ENCODE peak calls at places on chromosomes 11 and 22, in five cellular contexts. V is HFF-Myc, T is cardiac muscle cell, F is choroid plexus epithelial cell, Q is dorsolateral prefrontal cortex. G is an unnamed sample.

GRCh38 chr11:83185767-83186166 is 7.7 kb upstream of the ANKRD42 start:
- DNase-seq in V (no peak), T (no peak), F (no peak), Q (no peak), G (no peak)

GRCh38 chr11:58770166-58770565 is 38.4 kb upstream of the GLYAT start:
- DNase-seq in V (no peak), T (no peak), F (no peak), Q (no peak), G (no peak)

GRCh38 chr11:62923634-62924411 is 2.7 kb upstream of the CHRM1 start:
- DNase-seq in V (no peak), T (peak; percentile 52), F (no peak), Q (peak; percentile 43), G (peak; percentile 92)

GRCh38 chr11:9473408-9473807 is 12.6 kb downstream of the ZNF143 start:
- DNase-seq in V (no peak), T (no peak), F (no peak), Q (no peak), G (no peak)

GRCh38 chr11:2207212-2207611 is 35.6 kb upstream of the TH start:
- DNase-seq in V (no peak), T (no peak), F (no peak), Q (no peak), G (no peak)

GRCh38 chr11:89613916-89614315 is 96.2 kb upstream of the TRIM77 start:
- DNase-seq in V (no peak), T (no peak), F (no peak), Q (no peak), G (no peak)

GRCh38 chr11:104256525-104256924 is 92.6 kb upstream of the PDGFD start:
- DNase-seq in V (no peak), T (peak; percentile 10), F (peak; percentile 70), Q (no peak), G (no peak)

GRCh38 chr11:8183136-8183535 is 14.3 kb upstream of the RIC3 start:
- DNase-seq in V (no peak), T (no peak), F (peak; percentile 8), Q (no peak), G (no peak)

GRCh38 chr11:119832536-119832935 is 103.5 kb upstream of the NECTIN1 start:
- DNase-seq in V (peak; percentile 81), T (peak; percentile 71), F (peak; percentile 71), Q (no peak), G (no peak)

GRCh38 chr11:34261820-34262219 is 96.0 kb downstream of the ABTB2 start:
- DNase-seq in V (no peak), T (no peak), F (no peak), Q (no peak), G (no peak)

GRCh38 chr22:26949193-26949592 is 291.8 kb downstream of the MIAT start:
- DNase-seq in V (no peak), T (peak; percentile 82), F (peak; percentile 8), Q (no peak), G (no peak)

GRCh38 chr11:78424334-78425270 is 7.0 kb upstream of the GAB2 start:
- DNase-seq in V (no peak), T (no peak), F (peak; percentile 65), Q (no peak), G (no peak)

GRCh38 chr11:19938866-19939265 is 221.4 kb downstream of the DBX1 start:
- DNase-seq in V (no peak), T (no peak), F (no peak), Q (no peak), G (no peak)

GRCh38 chr11:61004037-61004641 is 32.7 kb downstream of the CD6 start:
- DNase-seq in V (no peak), T (no peak), F (peak; percentile 34), Q (no peak), G (peak; percentile 75)

GRCh38 chr11:86069408-86070086 is 663 bp upstream of the PICALM start:
- DNase-seq in V (peak; percentile 92), T (peak; percentile 80), F (peak; percentile 96), Q (no peak), G (peak; percentile 89)

GRCh38 chr11:102869354-102869753 is 5.4 kb downstream of the MMP12 start:
- DNase-seq in V (peak; percentile 30), T (no peak), F (no peak), Q (no peak), G (no peak)

GRCh38 chr11:115207166-115207591 is 297.0 kb downstream of the CADM1 start:
- DNase-seq in V (no peak), T (peak; percentile 49), F (no peak), Q (no peak), G (no peak)

GRCh38 chr11:78647266-78647915 is 72.7 kb upstream of the NARS2 start:
- DNase-seq in V (no peak), T (no peak), F (no peak), Q (no peak), G (no peak)

GRCh38 chr11:116614306-116615210 is 158.2 kb downstream of the BUD13 start:
- DNase-seq in V (no peak), T (no peak), F (no peak), Q (no peak), G (no peak)

GRCh38 chr11:78731008-78731407 is 156.3 kb upstream of the NARS2 start:
- DNase-seq in V (no peak), T (no peak), F (peak; percentile 35), Q (no peak), G (no peak)

GRCh38 chr22:33014621-33015020 is 43.6 kb downstream of the SYN3 start:
- DNase-seq in V (no peak), T (no peak), F (no peak), Q (no peak), G (no peak)

GRCh38 chr11:30155428-30155827 is 75.4 kb upstream of the FSHB start:
- DNase-seq in V (no peak), T (no peak), F (no peak), Q (no peak), G (no peak)

GRCh38 chr11:112248216-112248615 is 12.4 kb downstream of the PLET1 start:
- DNase-seq in V (no peak), T (no peak), F (peak; percentile 53), Q (no peak), G (peak; percentile 26)

GRCh38 chr22:44648821-44649566 is 53.0 kb upstream of the PRR5 start:
- DNase-seq in V (peak; percentile 88), T (no peak), F (peak; percentile 49), Q (no peak), G (peak; percentile 51)

GRCh38 chr11:94328587-94329080 is 24.3 kb downstream of the IZUMO1R start:
- DNase-seq in V (no peak), T (no peak), F (no peak), Q (no peak), G (no peak)

GRCh38 chr22:20316217-20316843 is 3.5 kb downstream of the DGCR6L start:
- DNase-seq in V (no peak), T (no peak), F (no peak), Q (no peak), G (peak; percentile 34)

GRCh38 chr11:120501440-120501839 is 10.1 kb upstream of the GRIK4 start:
- DNase-seq in V (no peak), T (no peak), F (no peak), Q (no peak), G (peak; percentile 34)

GRCh38 chr11:75719639-75720239 is 2.1 kb downstream of the MOGAT2 start:
- DNase-seq in V (no peak), T (no peak), F (no peak), Q (no peak), G (no peak)

GRCh38 chr22:36245805-36246356 is 6.6 kb upstream of the APOL2 start:
- DNase-seq in V (no peak), T (no peak), F (no peak), Q (no peak), G (no peak)

GRCh38 chr11:9990221-9990973 is 303.6 kb downstream of the SBF2 start:
- DNase-seq in V (no peak), T (no peak), F (peak; percentile 74), Q (no peak), G (no peak)

GRCh38 chr11:73343076-73343833 is 32.9 kb upstream of the RELT start:
- DNase-seq in V (no peak), T (no peak), F (no peak), Q (no peak), G (peak; percentile 65)
- H3K4me3 ChIP-seq in V (no peak overlapping the region), T (peak overlapping the region; percentile 22), F (peak overlapping the region; percentile 17), Q (peak overlapping the region; percentile 54), G (no peak overlapping the region)

GRCh38 chr11:64918056-64918455 is 1.0 kb upstream of the ATG2A start:
- DNase-seq in V (peak; percentile 17), T (peak; percentile 27), F (peak; percentile 84), Q (no peak), G (peak; percentile 85)
- TF ChIP-seq CTCF in V (peak; percentile 20), T (peak; percentile 39), F (peak; percentile 48), Q (no peak), G (peak; percentile 30)

DNA sequence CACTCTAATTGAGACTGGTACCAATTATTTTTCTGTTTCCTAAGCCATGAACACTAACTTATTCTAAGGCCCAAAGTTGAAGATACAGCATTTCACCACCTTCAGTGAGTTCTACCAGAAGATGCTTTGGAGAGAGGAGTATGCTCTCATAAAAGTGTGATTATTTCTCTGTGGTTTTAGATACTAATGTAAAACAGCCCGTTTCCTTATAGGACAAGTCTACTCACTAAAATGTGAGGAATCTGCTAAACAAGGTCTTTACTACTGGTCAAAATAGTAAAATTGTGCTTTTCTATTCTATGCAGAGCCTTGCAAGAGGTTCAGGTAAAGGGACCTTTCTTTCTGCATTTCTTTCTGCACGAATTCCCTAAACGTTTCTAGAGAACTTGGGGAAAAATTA is 2.4 kb downstream of the LGR4 start:
- DNase-seq in V (no peak), T (no peak), F (no peak), Q (no peak), G (no peak)
- H3K4me3 ChIP-seq in V (no peak overlapping the region), T (peak overlapping the region; percentile 85), F (no peak overlapping the region), Q (peak overlapping the region; percentile 83), G (peak overlapping the region; percentile 88)

GRCh38 chr22:22208657-22209056 is 35.9 kb upstream of the VPREB1 start:
- DNase-seq in V (no peak), T (no peak), F (no peak), Q (no peak), G (no peak)

GRCh38 chr22:22210889-22211833 is 33.4 kb upstream of the VPREB1 start:
- DNase-seq in V (no peak), T (no peak), F (no peak), Q (no peak), G (peak; percentile 61)

GRCh38 chr22:22210375-22210774 is 34.2 kb upstream of the VPREB1 start:
- DNase-seq in V (peak; percentile 20), T (no peak), F (peak; percentile 58), Q (no peak), G (peak; percentile 80)

GRCh38 chr22:22203048-22203971 is 41.3 kb upstream of the VPREB1 start:
- DNase-seq in V (no peak), T (no peak), F (no peak), Q (no peak), G (peak; percentile 5)

GRCh38 chr22:22207845-22208564 is 36.6 kb upstream of the VPREB1 start:
- DNase-seq in V (peak; percentile 27), T (peak; percentile 82), F (peak; percentile 82), Q (no peak), G (peak; percentile 92)
- TF ChIP-seq CTCF in V (peak; percentile 84), T (peak; percentile 76), F (peak; percentile 87), Q (peak; percentile 15), G (peak; percentile 83)